ENCODE peak calls at places on chromosomes 3 and 15, in six cellular contexts. P, X, E, C, W and H are unnamed samples.

GRCh38 chr3:49671291-49672288 is 2.6 kb upstream of the APEH start:
- DNase-seq in P (peak; percentile 85), E (peak; percentile 65), C (peak; percentile 76), X (peak; percentile 38), W (peak; percentile 70), H (peak; percentile 61)

GRCh38 chr15:38093931-38094330 is 158.7 kb upstream of the SPRED1 start:
- DNase-seq in P (no peak), E (no peak), C (no peak), X (no peak), W (no peak), H (no peak)

GRCh38 chr15:36653851-36654250 is 74.4 kb downstream of the CDIN1 start:
- DNase-seq in P (no peak), W (no peak), X (no peak), E (no peak), C (no peak), H (no peak)

GRCh38 chr15:77980094-77980493 is 97.4 kb downstream of the TBC1D2B start:
- DNase-seq in E (no peak), W (no peak), X (no peak), C (no peak), P (no peak), H (no peak)

GRCh38 chr3:52004906-52005395 is 9.3 kb upstream of the RPL29 start:
- DNase-seq in E (no peak), X (no peak), P (no peak), W (no peak), C (no peak), H (no peak)

GRCh38 chr15:58568157-58568571 is 136.4 kb downstream of the LIPC start:
- DNase-seq in C (no peak), E (peak; percentile 25), P (no peak), W (no peak), X (no peak), H (no peak)

GRCh38 chr15:40301467-40302179 is 6.1 kb downstream of the PLCB2 start:
- DNase-seq in C (no peak), P (peak; percentile 80), X (no peak), W (no peak), E (peak; percentile 62), H (no peak)

GRCh38 chr3:132283440-132283839 is 33.8 kb upstream of the ACP3 start:
- DNase-seq in E (no peak), P (no peak), C (no peak), W (no peak), X (no peak), H (no peak)

GRCh38 chr15:45919806-45920205 is 285.0 kb downstream of the SQOR start:
- DNase-seq in C (peak; percentile 32), W (no peak), E (no peak), P (no peak), X (no peak), H (no peak)

GRCh38 chr3:38579146-38579545 is 70.3 kb downstream of the SCN5A start:
- DNase-seq in E (no peak), C (peak; percentile 18), W (no peak), X (no peak), P (peak; percentile 78), H (no peak)

GRCh38 chr3:189635385-189635784 is 4.2 kb downstream of the TP63 start:
- DNase-seq in E (no peak), C (no peak), W (no peak), X (no peak), P (no peak), H (no peak)

GRCh38 chr15:59292393-59292792 is 80.3 kb downstream of the MYO1E start:
- DNase-seq in W (no peak), P (no peak), E (no peak), C (peak; percentile 72), X (no peak), H (no peak)

GRCh38 chr15:90690585-90690984 is 26.6 kb upstream of the BLM start:
- DNase-seq in X (no peak), E (no peak), P (no peak), C (no peak), W (no peak), H (no peak)

GRCh38 chr3:62375655-62376054 is 2.3 kb upstream of the FEZF2 start:
- DNase-seq in X (no peak), E (no peak), C (no peak), W (no peak), P (no peak), H (no peak)

GRCh38 chr15:92733934-92734521 is 78.5 kb upstream of the FAM174B start:
- DNase-seq in P (peak; percentile 62), C (no peak), W (no peak), X (no peak), E (peak; percentile 25), H (no peak)

GRCh38 chr3:5690904-5691532 is 503.5 kb downstream of the EDEM1 start:
- DNase-seq in X (no peak), E (no peak), C (no peak), P (no peak), W (no peak), H (peak; percentile 57)

GRCh38 chr15:50077655-50078054 is 41.4 kb downstream of the ATP8B4 start:
- DNase-seq in P (no peak), E (no peak), X (no peak), C (no peak), W (no peak), H (no peak)

GRCh38 chr3:621714-622113 is 425.2 kb downstream of the CHL1 start:
- DNase-seq in E (no peak), C (no peak), X (no peak), P (no peak), W (no peak), H (no peak)

GRCh38 chr15:29550834-29551465 is 271.3 kb downstream of the TJP1 start:
- DNase-seq in X (no peak), P (no peak), W (no peak), C (no peak), E (no peak), H (no peak)

GRCh38 chr3:114660124-114660523 is 366.3 kb downstream of the TIGIT start:
- DNase-seq in C (no peak), X (no peak), E (no peak), W (no peak), P (no peak), H (no peak)

GRCh38 chr3:146969356-146969755 is 364.2 kb upstream of the PLSCR5 start:
- DNase-seq in C (no peak), E (no peak), X (no peak), W (no peak), P (no peak), H (no peak)

GRCh38 chr3:8822141-8822540 is 52.7 kb upstream of the OXTR start:
- DNase-seq in W (no peak), X (no peak), E (no peak), P (no peak), C (no peak), H (no peak)

GRCh38 chr3:44983413-44984040 is 7.5 kb downstream of the EXOSC7 start:
- DNase-seq in X (no peak), P (no peak), E (no peak), W (no peak), C (no peak), H (no peak)

GRCh38 chr3:55490194-55490913 is 3.2 kb upstream of the WNT5A start:
- DNase-seq in P (no peak), C (no peak), W (no peak), E (no peak), X (no peak), H (no peak)

GRCh38 chr15:55823699-55824098 is 80.7 kb upstream of the PRTG start:
- DNase-seq in P (no peak), W (no peak), E (no peak), C (no peak), X (no peak), H (no peak)

GRCh38 chr3:50672656-50673055 is 2.1 kb upstream of the DOCK3 start:
- DNase-seq in X (no peak), E (no peak), P (no peak), W (no peak), C (no peak), H (no peak)

GRCh38 chr3:40024526-40024925 is 215.1 kb downstream of the MYRIP start:
- DNase-seq in P (no peak), E (no peak), X (no peak), C (no peak), W (no peak), H (no peak)
- H3K4me1 ChIP-seq in P (peaks cover 6% of the 10 kb centered on the region), E (no peaks in the 10 kb centered on the region), X (no peaks in the 10 kb centered on the region), C (no peaks in the 10 kb centered on the region), W (peaks cover 5% of the 10 kb centered on the region), H (no peaks in the 10 kb centered on the region)

DNA sequence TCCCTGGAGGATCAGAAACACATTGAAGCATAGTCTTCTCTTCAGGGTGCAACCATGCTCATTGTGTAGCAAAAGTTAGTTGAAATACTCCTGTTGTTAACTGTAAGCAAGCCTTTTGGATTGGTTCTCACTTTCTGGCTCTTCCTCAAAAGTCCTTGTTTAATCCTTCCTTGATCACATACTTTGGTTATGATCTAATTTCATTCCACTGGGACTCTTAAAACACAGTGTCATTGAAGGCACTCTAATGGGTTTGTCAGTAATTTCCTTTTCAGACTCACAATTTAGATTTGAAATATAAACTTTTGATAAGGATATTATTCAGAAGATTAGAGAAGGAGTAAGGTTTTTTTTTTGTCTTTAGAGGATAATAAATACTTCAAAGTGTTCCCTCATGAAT is 451.7 kb upstream of the SGO1 start:
- DNase-seq in P (no peak), C (no peak), E (no peak), X (no peak), W (no peak), H (no peak)
- TF ChIP-seq JUND in P (peak; percentile 24), C (no peak), E (no peak), X (no peak), W (no peak), H (no peak)

DNA sequence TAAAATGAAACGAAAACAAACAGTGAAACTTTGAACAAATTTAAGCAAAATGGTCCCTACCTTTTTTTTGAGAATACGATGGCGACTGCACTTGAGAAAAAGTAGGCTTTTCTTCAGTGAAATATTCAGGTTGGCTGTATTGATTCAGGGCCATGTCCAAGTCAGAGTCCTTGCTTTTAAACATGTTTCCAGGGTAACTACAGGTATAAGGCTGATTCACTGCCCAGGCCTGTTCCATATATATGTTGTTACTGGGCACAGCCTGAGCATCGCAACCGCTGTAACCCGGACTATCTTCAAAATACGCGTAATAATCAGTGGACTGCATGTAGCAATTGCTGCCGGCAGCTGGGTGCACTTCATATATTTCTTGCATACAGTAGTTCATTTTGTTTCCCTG is 219.9 kb downstream of the NR1D2 start:
- DNase-seq in C (no peak), P (no peak), X (no peak), W (no peak), E (no peak), H (no peak)
- H3K4me1 ChIP-seq in C (no peaks in the 10 kb centered on the region), P (no peaks in the 10 kb centered on the region), X (no peaks in the 10 kb centered on the region), W (peaks cover 12% of the 10 kb centered on the region), E (no peaks in the 10 kb centered on the region), H (no peaks in the 10 kb centered on the region)

GRCh38 chr3:48607519-48607918 is 1.9 kb downstream of the UQCRC1 start:
- DNase-seq in P (no peak), E (no peak), W (no peak), C (no peak), X (no peak), H (no peak)
- TF ChIP-seq JUND in P (no peak), E (no peak), W (no peak), C (no peak), X (no peak), H (no peak)